ENCODE peak calls at places on chromosomes 3 and 15, in four cellular contexts. L is prostate gland, E is lower lobe of right lung, G is AG10803. B is an unnamed sample.

GRCh38 chr3:16693820-16694219 is 88.6 kb upstream of the DAZL start:
- DNase-seq in L (no peak), E (no peak), G (no peak), B (peak; percentile 10)

GRCh38 chr15:76863123-76863522 is 42.0 kb downstream of the SCAPER start:
- DNase-seq in L (no peak), E (no peak), G (no peak), B (no peak)

GRCh38 chr3:168325684-168326083 is 230.0 kb upstream of the GOLIM4 start:
- DNase-seq in L (no peak), E (no peak), G (no peak), B (no peak)

GRCh38 chr15:85956515-85957275 is 123.0 kb upstream of the AGBL1 start:
- DNase-seq in L (no peak), E (no peak), G (peak; percentile 16), B (no peak)

GRCh38 chr3:59131016-59131771 is 81.4 kb upstream of the CFAP20DC start:
- DNase-seq in L (no peak), E (no peak), G (peak; percentile 68), B (no peak)

GRCh38 chr3:25033407-25034029 is 394.5 kb upstream of the RARB start:
- DNase-seq in L (no peak), E (no peak), G (peak; percentile 13), B (peak; percentile 7)

GRCh38 chr15:51830279-51830806 is 890 bp downstream of the TMOD3 start:
- DNase-seq in L (no peak), E (no peak), G (peak; percentile 42), B (peak; percentile 52)

GRCh38 chr3:52385157-52385556 is 59.7 kb downstream of the SEMA3G start:
- DNase-seq in L (no peak), E (no peak), G (peak; percentile 12), B (peak; percentile 45)

GRCh38 chr3:111989061-111989678 is 9.6 kb upstream of the TAGLN3 start:
- DNase-seq in L (no peak), E (no peak), G (peak; percentile 72), B (peak; percentile 82)

GRCh38 chr3:112984485-112984884 is 6.3 kb upstream of the GTPBP8 start:
- DNase-seq in L (peak; percentile 46), E (no peak), G (no peak), B (peak; percentile 39)

GRCh38 chr3:172213765-172214358 is 174.5 kb downstream of the FNDC3B start:
- DNase-seq in L (no peak), E (no peak), G (no peak), B (no peak)

GRCh38 chr15:44550256-44550655 is 13.3 kb downstream of the EIF3J start:
- DNase-seq in L (no peak), E (no peak), G (peak; percentile 52), B (peak; percentile 72)

DNA sequence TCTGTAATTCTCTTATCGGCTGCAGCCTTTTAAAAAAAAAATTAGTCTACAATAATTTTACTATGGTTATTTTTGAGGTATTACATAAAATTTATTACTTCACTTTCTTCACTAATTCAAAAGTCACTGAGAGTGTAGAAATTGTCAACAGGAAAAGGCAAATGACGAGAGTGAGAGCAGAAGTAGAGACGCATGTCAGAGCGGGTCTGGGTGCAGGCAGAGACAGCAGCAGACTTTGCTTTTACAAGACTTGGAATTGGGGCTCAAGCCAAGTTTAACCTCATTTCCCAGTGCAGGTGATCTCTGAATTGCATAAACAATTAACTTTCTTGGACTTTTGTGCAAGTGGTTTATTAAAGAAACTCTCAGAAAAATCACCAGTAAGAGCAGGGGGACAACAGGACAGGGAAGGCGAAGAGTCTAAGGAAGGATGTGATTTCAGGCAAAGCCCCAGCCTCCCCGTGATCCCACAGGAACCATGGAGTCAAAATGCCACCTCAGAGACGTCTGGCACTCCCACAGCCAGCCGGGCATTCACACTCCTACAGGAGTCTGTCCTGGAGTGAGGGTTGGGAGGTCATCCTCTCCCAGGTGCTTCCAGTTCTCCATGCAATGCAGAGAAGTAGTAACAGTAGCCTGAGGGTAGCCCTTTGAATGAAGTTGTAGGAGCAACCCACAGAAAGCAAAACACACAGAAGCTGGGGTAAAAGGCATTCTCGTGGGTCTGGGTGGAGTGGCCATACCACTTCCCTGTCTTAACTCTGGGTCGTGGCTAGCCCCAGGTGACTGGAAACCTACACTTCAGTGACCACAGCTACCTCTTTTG is 274.0 kb upstream of the TGFBR2 start:
- DNase-seq in L (peak; percentile 14), E (peak; percentile 52), G (no peak), B (no peak)
- H3K4me3 ChIP-seq in L (no peak overlapping the region), E (peak overlapping the region; percentile 0), G (no peak overlapping the region), B (no peak overlapping the region)

GRCh38 chr3:12964713-12965612 is 108.3 kb downstream of the IQSEC1 start:
- DNase-seq in L (peak; percentile 64), E (no peak), G (no peak), B (no peak)
- H3K4me3 ChIP-seq in L (no peak overlapping the region), E (no peak overlapping the region), G (no peak overlapping the region), B (no peak overlapping the region)

GRCh38 chr3:171199473-171199829 is 172.9 kb upstream of the SLC2A2 start:
- DNase-seq in L (no peak), E (no peak), G (no peak), B (no peak)

GRCh38 chr3:171201825-171202224 is 175.3 kb upstream of the SLC2A2 start:
- DNase-seq in L (no peak), E (no peak), G (no peak), B (no peak)

GRCh38 chr3:171200052-171201029 is 173.8 kb upstream of the SLC2A2 start:
- DNase-seq in L (no peak), E (no peak), G (no peak), B (no peak)

GRCh38 chr3:171195686-171196085 is 169.2 kb upstream of the SLC2A2 start:
- DNase-seq in L (no peak), E (no peak), G (no peak), B (no peak)

DNA sequence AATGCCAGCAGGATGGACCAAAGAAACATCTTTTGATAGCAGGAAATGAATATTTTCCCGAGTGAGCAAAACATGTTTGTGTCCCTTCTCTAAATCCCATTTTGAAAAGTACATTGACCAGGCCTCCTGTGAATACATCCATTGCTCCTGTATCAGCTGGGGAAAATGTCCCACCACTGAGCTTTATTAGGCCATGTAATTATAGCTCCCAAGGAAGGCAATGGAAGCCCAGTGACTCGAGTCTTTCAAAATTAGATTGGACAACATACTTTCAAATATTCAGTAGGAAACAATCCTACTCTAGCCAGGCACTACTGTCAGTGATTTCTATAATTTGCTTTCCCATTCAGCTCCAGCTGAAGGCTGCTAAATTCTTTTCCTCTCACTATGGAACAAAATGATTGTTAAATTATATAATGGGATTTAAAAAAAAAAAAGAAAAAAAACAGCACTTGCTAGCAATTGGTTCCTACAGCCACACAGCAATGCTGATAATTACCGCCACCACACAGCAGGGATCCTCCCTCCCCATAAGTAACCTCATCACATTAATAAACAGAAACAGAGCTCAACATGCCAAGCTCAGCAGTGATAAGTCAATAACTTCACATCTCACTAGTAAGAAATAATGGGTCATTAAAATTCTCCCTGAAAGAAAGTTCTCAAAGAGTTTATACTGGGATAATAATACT is 172.4 kb upstream of the SLC2A2 start:
- DNase-seq in L (no peak), E (no peak), G (no peak), B (no peak)
- H3K4me3 ChIP-seq in L (no peak overlapping the region), E (no peak overlapping the region), G (no peak overlapping the region), B (no peak overlapping the region)

DNA sequence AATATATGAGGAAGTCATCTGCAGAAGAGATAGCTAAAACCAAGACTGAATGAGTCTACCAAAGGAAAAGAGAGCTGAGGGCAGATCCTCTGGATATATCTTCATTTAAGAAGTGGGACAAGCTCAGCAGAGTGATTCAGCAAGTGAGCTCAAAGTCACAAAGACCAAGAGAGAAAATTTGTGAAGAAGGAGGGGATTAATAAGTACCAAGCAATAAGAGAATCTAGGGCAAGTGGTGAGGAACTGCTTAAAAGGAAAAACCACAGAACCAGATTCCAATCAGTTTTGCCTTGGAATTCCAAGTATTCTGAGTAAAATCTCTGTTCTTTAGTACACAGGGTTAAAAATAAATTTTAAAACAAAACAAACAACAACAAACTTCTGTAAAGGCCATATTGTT is 3.6 kb downstream of the EHHADH start:
- DNase-seq in L (no peak), E (no peak), G (peak; percentile 47), B (no peak)
- H3K4me3 ChIP-seq in L (no peak overlapping the region), E (no peak overlapping the region), G (no peak overlapping the region), B (no peak overlapping the region)

GRCh38 chr3:197030379-197031314 is 1.0 kb upstream of the MELTF start:
- DNase-seq in L (no peak), E (no peak), G (no peak), B (no peak)

GRCh38 chr3:197029511-197030167 is at the start of gene MELTF:
- DNase-seq in L (no peak), E (peak; percentile 82), G (peak; percentile 50), B (peak; percentile 57)

GRCh38 chr3:197027151-197027895 is 2.3 kb downstream of the MELTF start:
- DNase-seq in L (no peak), E (no peak), G (no peak), B (peak; percentile 18)

GRCh38 chr3:197027896-197028710 is 1.5 kb downstream of the MELTF start:
- DNase-seq in L (no peak), E (no peak), G (no peak), B (no peak)

GRCh38 chr3:197028711-197029510 is 706 bp downstream of the MELTF start:
- DNase-seq in L (no peak), E (no peak), G (no peak), B (no peak)
- H3K4me3 ChIP-seq in L (peak overlapping the region; percentile 38), E (peak overlapping the region; percentile 59), G (peak overlapping the region; percentile 52), B (peak overlapping the region; percentile 64)

GRCh38 chr15:68580026-68580882 is 1.5 kb downstream of the CORO2B start:
- DNase-seq in L (no peak), E (no peak), G (no peak), B (no peak)
- H3K4me3 ChIP-seq in L (no peak overlapping the region), E (peak overlapping the region; percentile 56), G (peak overlapping the region; percentile 70), B (peak overlapping the region; percentile 66)

GRCh38 chr15:34109775-34110663 is 8.1 kb downstream of the PGBD4 start:
- DNase-seq in L (no peak), E (no peak), G (peak; percentile 47), B (peak; percentile 72)
- H3K4me3 ChIP-seq in L (no peak overlapping the region), E (no peak overlapping the region), G (no peak overlapping the region), B (no peak overlapping the region)

B was measured in cardiac fibroblast.